ENCODE peak calls at places on chromosomes 7 and 10, in ten cellular contexts. O, Z, B, I, T, G, N, D, K and U are unnamed samples.

GRCh38 chr10:45624724-45625123 is 47.8 kb downstream of the ZFAND4 start:
- DNase-seq in O (peak), Z (no peak), B (no peak), I (no peak), T (no peak), G (no peak), N (no peak), D (no peak), K (no peak), U (no peak)

GRCh38 chr7:158512042-158512441 is 75.6 kb downstream of the PTPRN2 start:
- DNase-seq in O (no peak), Z (no peak), B (no peak), I (no peak), T (no peak), G (no peak), N (no peak), D (no peak), K (no peak), U (no peak)

GRCh38 chr7:148941598-148942280 is 57.6 kb upstream of the EZH2 start:
- DNase-seq in O (peak), Z (peak), B (peak), I (peak), T (peak), G (no peak), N (peak), D (peak), K (no peak), U (peak)

GRCh38 chr10:93352638-93353383 is 129.3 kb downstream of the MYOF start:
- DNase-seq in O (peak), Z (peak), B (no peak), I (peak), T (no peak), G (no peak), N (peak), D (peak), K (peak), U (no peak)

GRCh38 chr10:24208661-24209420 is at the start of gene KIAA1217:
- DNase-seq in O (peak), Z (no peak), B (no peak), I (peak), T (no peak), G (peak), N (no peak), D (peak), K (no peak), U (no peak)

GRCh38 chr10:63268798-63269503 is 135.8 kb downstream of the NRBF2 start:
- DNase-seq in O (peak), Z (peak), B (peak), I (peak), T (peak), G (peak), N (peak), D (peak), K (peak), U (peak)

GRCh38 chr7:134546903-134547737 is 1.8 kb upstream of the AKR1B15 start:
- DNase-seq in O (peak), Z (peak), B (peak), I (peak), T (peak), G (peak), N (no peak), D (peak), K (peak), U (peak)

GRCh38 chr7:106575138-106575823 is 85.7 kb downstream of the CCDC71L start:
- DNase-seq in O (no peak), Z (no peak), B (no peak), I (no peak), T (no peak), G (no peak), N (no peak), D (no peak), K (no peak), U (no peak)

GRCh38 chr10:4488924-4489323 is 337.1 kb upstream of the AKR1E2 start:
- DNase-seq in O (no peak), Z (no peak), B (no peak), I (no peak), T (no peak), G (no peak), N (no peak), D (peak), K (no peak), U (no peak)

GRCh38 chr7:72112530-72112929 is 299.6 kb downstream of the CALN1 start:
- DNase-seq in O (no peak), Z (no peak), B (no peak), I (no peak), T (no peak), G (no peak), N (no peak), D (no peak), K (no peak), U (no peak)

GRCh38 chr7:30667172-30667571 is 15.1 kb downstream of the CRHR2 start:
- DNase-seq in O (no peak), Z (no peak), B (no peak), I (no peak), T (no peak), G (no peak), N (no peak), D (no peak), K (no peak), U (no peak)

GRCh38 chr10:11068861-11069633 is 51.4 kb downstream of the CELF2 start:
- DNase-seq in O (no peak), Z (no peak), B (no peak), I (no peak), T (no peak), G (no peak), N (no peak), D (peak), K (no peak), U (no peak)

GRCh38 chr10:59580257-59580863 is 129.3 kb downstream of the SLC16A9 start:
- DNase-seq in O (peak), Z (peak), B (peak), I (peak), T (no peak), G (no peak), N (no peak), D (peak), K (no peak), U (no peak)

GRCh38 chr7:30816291-30817059 is 45.3 kb downstream of the MINDY4 start:
- DNase-seq in O (peak), Z (no peak), B (no peak), I (peak), T (no peak), G (no peak), N (no peak), D (no peak), K (no peak), U (no peak)

GRCh38 chr10:44362866-44363711 is 21.8 kb downstream of the CXCL12 start:
- DNase-seq in O (no peak), Z (no peak), B (no peak), I (no peak), T (no peak), G (no peak), N (no peak), D (no peak), K (no peak), U (peak)

GRCh38 chr7:33143996-33144718 is 14.8 kb downstream of the BBS9 start:
- DNase-seq in O (peak), Z (no peak), B (no peak), I (no peak), T (no peak), G (no peak), N (no peak), D (peak), K (no peak), U (no peak)

GRCh38 chr7:66167773-66168367 is 37.3 kb upstream of the TPST1 start:
- DNase-seq in O (peak), Z (no peak), B (no peak), I (no peak), T (no peak), G (no peak), N (peak), D (peak), K (no peak), U (no peak)

GRCh38 chr7:20834656-20835055 is 48.0 kb upstream of the SP8 start:
- DNase-seq in O (no peak), Z (no peak), B (no peak), I (no peak), T (no peak), G (no peak), N (no peak), D (no peak), K (no peak), U (no peak)

GRCh38 chr7:105269397-105269796 is 119.3 kb downstream of the SRPK2 start:
- DNase-seq in O (no peak), Z (no peak), B (no peak), I (peak), T (no peak), G (no peak), N (no peak), D (no peak), K (no peak), U (no peak)

GRCh38 chr7:1244701-1245526 is 12.2 kb downstream of the UNCX start:
- DNase-seq in O (no peak), Z (no peak), B (no peak), I (no peak), T (no peak), G (no peak), N (no peak), D (no peak), K (no peak), U (no peak)

GRCh38 chr10:48938281-48938680 is 1.4 kb downstream of the LRRC18 start:
- DNase-seq in O (no peak), Z (no peak), B (no peak), I (no peak), T (no peak), G (no peak), N (no peak), D (no peak), K (no peak), U (no peak)

GRCh38 chr7:135853499-135853898 is 104.9 kb upstream of the FAM180A start:
- DNase-seq in O (peak), Z (peak), B (no peak), I (no peak), T (no peak), G (no peak), N (no peak), D (peak), K (no peak), U (no peak)

GRCh38 chr10:36499696-36500095 is 625.7 kb upstream of the ANKRD30A start:
- DNase-seq in O (no peak), Z (no peak), B (no peak), I (no peak), T (no peak), G (no peak), N (no peak), D (peak), K (no peak), U (no peak)

GRCh38 chr7:46580756-46581155 is 659.7 kb upstream of the IGFBP3 start:
- DNase-seq in O (peak), Z (no peak), B (no peak), I (no peak), T (no peak), G (no peak), N (no peak), D (no peak), K (no peak), U (no peak)

GRCh38 chr10:78944658-78945333 is 124.0 kb upstream of the ZMIZ1 start:
- DNase-seq in O (peak), Z (no peak), B (no peak), I (peak), T (no peak), G (peak), N (no peak), D (peak), K (no peak), U (peak)